ENCODE peak calls at places on chromosomes 11 and 22, in eight cellular contexts. X is effector memory CD8-positive, alpha-beta T cell; K is upper lobe of left lung; V is omental fat pad; D is left cardiac atrium; J is PC-3; Y is naive thymus-derived CD4-positive, alpha-beta T cell; H is lower lobe of right lung. E is an unnamed sample.

GRCh38 chr11:36253238-36253637 is 36.0 kb downstream of the COMMD9 start:
- ATAC-seq in H (peak), V (no peak), K (no peak), X (no peak), D (no peak), J (no peak), Y (no peak), E (no peak)

GRCh38 chr22:26534166-26534855 is 22.0 kb upstream of the TFIP11 start:
- ATAC-seq in H (no peak), J (no peak), V (no peak), K (no peak), X (no peak), D (no peak), Y (no peak), E (no peak)

GRCh38 chr11:720642-721346 is 14.8 kb downstream of the EPS8L2 start:
- ATAC-seq in K (no peak), X (peak), H (no peak), D (no peak), J (peak), Y (peak), V (no peak), E (peak)

GRCh38 chr22:35649636-35650250 is 1.5 kb downstream of the APOL6 start:
- ATAC-seq in H (no peak), Y (no peak), D (no peak), K (no peak), V (no peak), X (no peak), J (no peak), E (no peak)

GRCh38 chr11:105073486-105074200 is 28.5 kb upstream of the CARD16 start:
- ATAC-seq in H (no peak), Y (no peak), X (no peak), J (no peak), K (no peak), V (no peak), D (no peak), E (no peak)

GRCh38 chr22:21942407-21942895 is 10.2 kb downstream of the PPM1F start:
- ATAC-seq in D (peak), X (no peak), K (peak), J (peak), Y (peak), H (peak), V (peak), E (peak)

GRCh38 chr22:32558681-32559355 is 84.2 kb downstream of the FBXO7 start:
- ATAC-seq in D (no peak), Y (no peak), J (peak), V (peak), X (no peak), K (peak), H (peak), E (peak)

GRCh38 chr11:12764187-12764914 is 90.1 kb downstream of the TEAD1 start:
- ATAC-seq in J (no peak), D (no peak), V (no peak), X (no peak), K (no peak), H (no peak), Y (no peak), E (no peak)

GRCh38 chr11:123020968-123021367 is 39.3 kb upstream of the BSX start:
- ATAC-seq in Y (peak), V (no peak), D (no peak), J (peak), H (peak), K (no peak), X (peak), E (no peak)

GRCh38 chr11:4851033-4851432 is 2.0 kb upstream of the OR51S1 start:
- ATAC-seq in V (no peak), D (peak), X (no peak), H (no peak), K (no peak), Y (no peak), J (no peak), E (no peak)

GRCh38 chr11:103652013-103652412 is 384.4 kb upstream of the DDI1 start:
- ATAC-seq in X (no peak), J (no peak), H (no peak), Y (no peak), V (no peak), D (no peak), K (no peak), E (no peak)

GRCh38 chr11:126431401-126432064 is 76.0 kb downstream of the ST3GAL4 start:
- ATAC-seq in K (peak), D (peak), V (peak), Y (no peak), H (peak), J (peak), X (no peak), E (peak)

GRCh38 chr11:118207079-118207478 is 17.7 kb downstream of the JAML start:
- ATAC-seq in X (no peak), J (no peak), H (no peak), V (no peak), K (no peak), D (no peak), Y (no peak), E (no peak)

GRCh38 chr22:50537765-50538164 is 7.9 kb upstream of the KLHDC7B start:
- ATAC-seq in X (no peak), V (no peak), Y (no peak), H (no peak), D (no peak), K (no peak), J (no peak), E (no peak)

GRCh38 chr11:8059571-8060011 is 21.4 kb upstream of the TUB start:
- ATAC-seq in D (peak), J (no peak), H (no peak), Y (no peak), V (no peak), K (no peak), X (no peak), E (no peak)